ENCODE peak calls at places on chromosomes 11 and 22, in five cellular contexts. T is heart left ventricle, U is tibial nerve, Y is Peyer's patch, B is cardiac muscle cell. D is an unnamed sample. For H3K36me3, the result is how much of the 10 kb centered on the place peaks cover.

GRCh38 chr11:6263664-6264063 is 4.0 kb downstream of the CCKBR start:
- DNase-seq in T (no peak), B (no peak), U (no peak), Y (no peak), D (no peak)

GRCh38 chr11:390175-390574 is 3.8 kb upstream of the PKP3 start:
- DNase-seq in B (no peak), Y (no peak), U (no peak), T (no peak), D (no peak)

GRCh38 chr22:19047993-19048392 is 74.2 kb downstream of the DGCR2 start:
- DNase-seq in Y (peak), U (no peak), T (no peak), B (no peak), D (no peak)

GRCh38 chr11:100619484-100619883 is 67.6 kb upstream of the ARHGAP42 start:
- DNase-seq in T (no peak), Y (no peak), B (peak), U (no peak), D (peak)

GRCh38 chr22:31882971-31883370 is 61.4 kb upstream of the YWHAH start:
- DNase-seq in Y (no peak), T (no peak), B (no peak), U (no peak), D (no peak)

GRCh38 chr11:13368041-13368446 is 90.5 kb downstream of the BMAL1 start:
- DNase-seq in Y (no peak), B (no peak), U (no peak), T (no peak), D (peak)

GRCh38 chr11:92739020-92739419 is 230.4 kb upstream of the MTNR1B start:
- DNase-seq in Y (no peak), B (peak), U (no peak), T (no peak), D (peak)

GRCh38 chr11:61994981-61995380 is 27.5 kb upstream of the FTH1 start:
- DNase-seq in B (no peak), T (no peak), U (no peak), Y (no peak), D (no peak)

GRCh38 chr11:46183819-46184218 is 62.6 kb upstream of the PHF21A start:
- DNase-seq in U (no peak), T (no peak), B (no peak), Y (no peak), D (peak)

GRCh38 chr11:116109228-116109627 is 605.0 kb upstream of the CADM1 start:
- DNase-seq in Y (no peak), T (no peak), B (peak), U (no peak), D (peak)

GRCh38 chr22:45709866-45710265 is 38.2 kb downstream of the ATXN10 start:
- DNase-seq in U (no peak), B (peak), T (no peak), Y (no peak), D (peak)

GRCh38 chr22:45328822-45329535 is 19.2 kb downstream of the FAM118A start:
- DNase-seq in T (no peak), B (no peak), Y (no peak), U (no peak), D (no peak)

GRCh38 chr11:112172362-112172994 is 2.8 kb upstream of the BCO2 start:
- DNase-seq in B (no peak), T (no peak), U (no peak), Y (no peak), D (peak)

GRCh38 chr11:80606726-80607125 is 1165.9 kb upstream of the TENM4 start:
- DNase-seq in Y (no peak), T (no peak), U (no peak), B (no peak), D (no peak)

GRCh38 chr11:81870815-81871214 is 862.8 kb downstream of the FAM181B start:
- DNase-seq in U (no peak), B (no peak), T (no peak), Y (no peak), D (no peak)

GRCh38 chr22:31346733-31347250 is 646 bp upstream of the PATZ1 start:
- DNase-seq in T (peak), U (peak), Y (peak), B (peak), D (peak)

GRCh38 chr11:91158901-91159537 is 936.2 kb upstream of the CHORDC1 start:
- DNase-seq in B (no peak), T (no peak), Y (no peak), U (no peak), D (peak)

GRCh38 chr11:56932572-56933235 is 56.0 kb upstream of the OR5AK2 start:
- DNase-seq in U (no peak), Y (no peak), T (no peak), B (peak), D (peak)

GRCh38 chr11:13012037-13012693 is 3.0 kb downstream of the RASSF10 start:
- DNase-seq in U (no peak), T (no peak), B (peak), Y (no peak), D (no peak)

GRCh38 chr11:47946682-47947575 is 33.4 kb upstream of the PTPRJ start:
- DNase-seq in Y (peak), B (peak), T (peak), U (peak), D (peak)

GRCh38 chr11:47583844-47584243 is 2.6 kb upstream of the FAM180B start:
- DNase-seq in Y (no peak), U (no peak), B (no peak), T (no peak), D (no peak)

GRCh38 chr22:36599771-36600170 is 70.8 kb upstream of the EIF3D start:
- DNase-seq in Y (no peak), T (no peak), B (no peak), U (no peak), D (no peak)

GRCh38 chr22:45263790-45264269 is 20.9 kb upstream of the UPK3A start:
- DNase-seq in U (peak), B (peak), Y (peak), T (peak), D (peak)

GRCh38 chr11:2526808-2527381 is 82.1 kb downstream of the KCNQ1 start:
- DNase-seq in Y (peak), T (peak), U (peak), B (no peak), D (no peak)

GRCh38 chr11:33674035-33674814 is 26.4 kb downstream of the C11orf91 start:
- DNase-seq in Y (no peak), T (no peak), B (peak), U (no peak), D (peak)

GRCh38 chr11:36235750-36236149 is 53.5 kb downstream of the COMMD9 start:
- DNase-seq in U (no peak), B (no peak), T (no peak), Y (no peak), D (peak)

GRCh38 chr11:56751480-56751879 is 3.0 kb upstream of the OR9G4 start:
- DNase-seq in B (no peak), Y (no peak), T (no peak), U (no peak), D (no peak)

GRCh38 chr11:33747969-33748368 is 11.7 kb upstream of the CD59 start:
- DNase-seq in B (peak), U (no peak), Y (no peak), T (no peak), D (peak)

GRCh38 chr22:38177926-38178604 is 3.6 kb downstream of the PLA2G6 start:
- DNase-seq in B (peak), Y (no peak), T (no peak), U (no peak), D (peak)

GRCh38 chr11:102830328-102830727 is 13.1 kb downstream of the MMP3 start:
- DNase-seq in Y (no peak), B (no peak), T (no peak), U (no peak), D (peak)

GRCh38 chr22:29308791-29309262 is 2.4 kb downstream of the GAS2L1 start:
- DNase-seq in Y (no peak), U (no peak), T (no peak), B (peak), D (peak)

GRCh38 chr11:69362315-69362714 is 68.4 kb downstream of the MYEOV start:
- DNase-seq in Y (no peak), B (no peak), T (no peak), U (no peak), D (no peak)

GRCh38 chr22:30702856-30703255 is 8.2 kb downstream of the OSBP2 start:
- DNase-seq in B (no peak), U (no peak), T (no peak), Y (no peak), D (no peak)

GRCh38 chr22:40345801-40346177 is 511 bp upstream of the ADSL start:
- DNase-seq in Y (peak), T (no peak), U (no peak), B (peak), D (peak)

GRCh38 chr11:2207212-2207611 is 35.6 kb upstream of the TH start:
- DNase-seq in Y (peak), U (peak), T (peak), B (no peak), D (no peak)

GRCh38 chr22:37166675-37167066 is 17.0 kb upstream of the IL2RB start:
- DNase-seq in U (peak), T (peak), Y (peak), B (peak), D (peak)

GRCh38 chr22:36081023-36081431 is 52.4 kb upstream of the RBFOX2 start:
- DNase-seq in B (peak), Y (no peak), U (no peak), T (no peak), D (peak)

DNA sequence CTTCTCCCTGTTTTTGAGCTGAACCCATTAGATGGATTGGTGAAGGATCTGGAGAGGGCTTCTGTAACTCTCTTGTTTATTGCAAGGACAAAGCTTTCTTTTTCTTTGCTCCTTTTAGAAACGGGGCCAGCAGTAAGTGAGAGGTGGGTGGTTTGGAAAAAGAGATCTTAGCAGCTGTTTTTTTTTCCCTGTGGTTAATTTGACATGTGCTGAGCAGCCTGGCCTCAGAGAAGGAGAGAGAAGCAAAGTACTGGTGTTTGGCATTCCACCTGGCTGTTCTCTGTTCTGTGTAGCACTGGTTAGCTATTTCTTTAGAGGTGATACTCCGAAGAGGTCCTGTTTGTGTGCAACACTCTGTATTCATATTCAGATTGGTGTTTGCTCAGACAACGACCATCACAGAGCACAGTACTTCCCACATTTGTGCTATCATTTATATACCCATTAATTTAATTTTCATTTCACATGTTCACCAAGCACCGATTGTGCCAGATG is 80.8 kb upstream of the SORL1-AS1 start:
- DNase-seq in T (no peak), B (no peak), Y (no peak), U (no peak), D (no peak)
- H3K36me3 ChIP-seq in T (under half), B (under half), Y (under half), U (under half), D (under half)

GRCh38 chr22:23713696-23714595 is 23.1 kb downstream of the RGL4 start:
- DNase-seq in U (no peak), B (no peak), T (no peak), Y (no peak), D (no peak)
- H3K36me3 ChIP-seq in U (under half), B (under half), T (half or more), Y (under half), D (under half)

GRCh38 chr22:39229075-39229474 is 15.7 kb downstream of the PDGFB start:
- DNase-seq in T (no peak), Y (no peak), U (no peak), B (no peak), D (no peak)

GRCh38 chr22:39231197-39231950 is 13.4 kb downstream of the PDGFB start:
- DNase-seq in B (no peak), T (no peak), U (no peak), Y (no peak), D (no peak)

GRCh38 chr22:39227542-39228272 is 17.1 kb downstream of the PDGFB start:
- DNase-seq in B (no peak), Y (no peak), T (no peak), U (no peak), D (no peak)

GRCh38 chr22:39230261-39231196 is 14.3 kb downstream of the PDGFB start:
- DNase-seq in B (peak), U (no peak), T (peak), Y (no peak), D (no peak)

GRCh38 chr22:39229688-39230260 is 15.0 kb downstream of the PDGFB start:
- DNase-seq in Y (no peak), T (no peak), B (no peak), U (no peak), D (no peak)
- H3K36me3 ChIP-seq in Y (under half), T (half or more), B (under half), U (under half), D (under half)

GRCh38 chr11:118648291-118648690 is 31.2 kb downstream of the TREH start:
- DNase-seq in Y (peak), B (no peak), T (no peak), U (no peak), D (no peak)
- H3K36me3 ChIP-seq in Y (under half), B (under half), T (half or more), U (under half), D (half or more)

DNA sequence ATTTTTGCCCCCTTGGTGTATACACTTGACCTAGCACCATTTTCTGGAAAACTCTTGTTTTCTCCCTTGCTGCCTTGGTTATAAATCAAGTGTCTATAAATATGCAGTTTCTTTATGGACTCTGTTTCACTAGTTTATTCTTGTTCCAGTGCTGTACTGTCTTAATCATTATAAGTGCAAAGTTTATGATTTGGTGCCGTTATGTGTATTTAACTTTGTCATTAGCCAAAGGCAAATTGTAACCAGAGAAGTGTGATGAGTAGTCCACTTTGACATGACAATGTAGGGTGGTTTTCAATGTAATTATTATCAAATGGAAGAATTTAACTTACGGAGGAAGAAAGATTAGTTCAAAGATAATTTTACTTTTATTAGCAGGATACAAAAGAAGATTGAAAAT is 40.3 kb downstream of the SPECC1L start:
- DNase-seq in B (no peak), U (no peak), T (no peak), Y (no peak), D (no peak)
- H3K36me3 ChIP-seq in B (under half), U (under half), T (half or more), Y (under half), D (under half)

GRCh38 chr11:119025978-119026766 is 4.5 kb downstream of the SLC37A4 start:
- DNase-seq in T (no peak), B (no peak), U (no peak), Y (no peak), D (no peak)

GRCh38 chr11:119024430-119025098 is 6.0 kb downstream of the TRAPPC4 start:
- DNase-seq in U (no peak), B (no peak), T (peak), Y (no peak), D (no peak)

GRCh38 chr11:119026970-119027369 is 3.7 kb downstream of the SLC37A4 start:
- DNase-seq in U (no peak), T (no peak), B (no peak), Y (peak), D (no peak)

GRCh38 chr11:119023741-119024140 is 5.2 kb downstream of the TRAPPC4 start:
- DNase-seq in Y (no peak), T (no peak), U (no peak), B (peak), D (peak)

GRCh38 chr11:119025099-119025473 is 5.6 kb downstream of the SLC37A4 start:
- DNase-seq in U (no peak), B (no peak), T (no peak), Y (no peak), D (no peak)
- H3K36me3 ChIP-seq in U (under half), B (under half), T (half or more), Y (under half), D (under half)

GRCh38 chr22:20809538-20810185 is 35.7 kb downstream of the SERPIND1 start:
- DNase-seq in B (no peak), U (no peak), T (no peak), Y (no peak), D (no peak)
- H3K36me3 ChIP-seq in B (under half), U (under half), T (half or more), Y (under half), D (under half)

D was measured in astrocyte.